ENCODE peak calls at places on chromosomes 5 and 9, in ten cellular contexts. G is breast epithelium, F is Peyer's patch, Y is prostate gland, C is PC-3, S is GM23338, H is SK-N-SH, V is esophagus squamous epithelium, T is ovary, Z is WERI-Rb-1. J is an unnamed sample.

GRCh38 chr5:124873189-124873588 is 126.8 kb upstream of the ZNF608 start:
- DNase-seq in G (no peak), F (no peak), Y (no peak), C (no peak), S (no peak), H (no peak), V (no peak), T (no peak), Z (no peak), J (no peak)

GRCh38 chr5:124902097-124902821 is 155.8 kb upstream of the ZNF608 start:
- DNase-seq in G (no peak), F (peak; percentile 72), Y (no peak), C (no peak), S (no peak), H (no peak), V (no peak), T (no peak), Z (no peak), J (peak; percentile 3)

GRCh38 chr9:97384406-97385262 is 27.3 kb upstream of the TDRD7 start:
- DNase-seq in G (no peak), F (no peak), Y (no peak), C (no peak), S (peak; percentile 12), H (no peak), V (no peak), T (no peak), Z (no peak), J (no peak)

GRCh38 chr5:118111956-118112355 is 876.4 kb downstream of the DTWD2 start:
- DNase-seq in G (no peak), F (no peak), Y (no peak), C (no peak), S (peak; percentile 11), H (no peak), V (no peak), T (no peak), Z (no peak), J (no peak)

GRCh38 chr9:125889122-125889523 is 141.9 kb downstream of the PBX3 start:
- DNase-seq in G (no peak), F (no peak), Y (no peak), C (no peak), S (no peak), H (peak; percentile 50), V (no peak), T (peak; percentile 56), Z (peak; percentile 22), J (peak; percentile 2)

GRCh38 chr9:95215368-95215898 is 102.1 kb downstream of the FANCC start:
- DNase-seq in G (no peak), F (no peak), Y (no peak), C (no peak), S (peak; percentile 34), H (no peak), V (no peak), T (no peak), Z (no peak), J (no peak)

GRCh38 chr5:126053630-126054029 is 369.6 kb upstream of the GRAMD2B start:
- DNase-seq in G (no peak), F (no peak), Y (no peak), C (no peak), S (no peak), H (no peak), V (no peak), T (no peak), Z (no peak), J (no peak)

GRCh38 chr9:72635197-72635596 is 113.8 kb downstream of the TMC1 start:
- DNase-seq in G (no peak), F (no peak), Y (no peak), C (no peak), S (peak; percentile 82), H (no peak), V (no peak), T (no peak), Z (no peak), J (no peak)

GRCh38 chr9:18566125-18566524 is 92.2 kb downstream of the ADAMTSL1 start:
- DNase-seq in G (no peak), F (no peak), Y (no peak), C (peak; percentile 83), S (no peak), H (no peak), V (no peak), T (no peak), Z (no peak), J (peak; percentile 60)

GRCh38 chr5:72472666-72473422 is 34.4 kb downstream of the ZNF366 start:
- DNase-seq in G (no peak), F (no peak), Y (no peak), C (peak; percentile 10), S (no peak), H (no peak), V (no peak), T (no peak), Z (no peak), J (no peak)

GRCh38 chr5:14869286-14870164 is 2.1 kb downstream of the ANKH start:
- DNase-seq in G (no peak), F (no peak), Y (no peak), C (peak; percentile 40), S (no peak), H (no peak), V (no peak), T (no peak), Z (no peak), J (no peak)

GRCh38 chr9:120383999-120384924 is 195.7 kb downstream of the CDK5RAP2 start:
- DNase-seq in G (no peak), F (no peak), Y (no peak), C (no peak), S (peak; percentile 11), H (peak; percentile 41), V (no peak), T (no peak), Z (no peak), J (peak; percentile 39)

GRCh38 chr5:175385691-175386360 is 58.2 kb downstream of the DRD1 start:
- DNase-seq in G (no peak), F (no peak), Y (peak; percentile 28), C (peak; percentile 85), S (no peak), H (no peak), V (no peak), T (no peak), Z (no peak), J (no peak)

GRCh38 chr9:87020169-87020935 is 73.0 kb upstream of the GAS1 start:
- DNase-seq in G (no peak), F (no peak), Y (no peak), C (no peak), S (no peak), H (no peak), V (no peak), T (no peak), Z (no peak), J (no peak)

GRCh38 chr5:159884917-159885620 is 31.2 kb upstream of the ADRA1B start:
- DNase-seq in G (no peak), F (no peak), Y (no peak), C (no peak), S (no peak), H (no peak), V (no peak), T (no peak), Z (no peak), J (no peak)

GRCh38 chr9:137272241-137273094 is 5.1 kb upstream of the TOR4A start:
- DNase-seq in G (no peak), F (no peak), Y (no peak), C (no peak), S (no peak), H (no peak), V (no peak), T (no peak), Z (no peak), J (no peak)

GRCh38 chr5:16574789-16575785 is 41.7 kb downstream of the RETREG1 start:
- DNase-seq in G (peak; percentile 76), F (no peak), Y (no peak), C (peak; percentile 95), S (peak; percentile 49), H (no peak), V (no peak), T (no peak), Z (no peak), J (peak; percentile 77)

GRCh38 chr9:81595887-81596558 is 93.3 kb downstream of the TLE1 start:
- DNase-seq in G (no peak), F (no peak), Y (no peak), C (no peak), S (peak; percentile 70), H (peak; percentile 55), V (no peak), T (no peak), Z (peak; percentile 44), J (no peak)

GRCh38 chr5:149995385-149996085 is 4.9 kb downstream of the TIGD6 start:
- DNase-seq in G (no peak), F (no peak), Y (peak; percentile 60), C (no peak), S (no peak), H (peak; percentile 27), V (no peak), T (no peak), Z (no peak), J (no peak)

GRCh38 chr5:36575367-36575781 is 31.0 kb upstream of the SLC1A3 start:
- DNase-seq in G (no peak), F (no peak), Y (no peak), C (peak; percentile 45), S (no peak), H (no peak), V (no peak), T (no peak), Z (no peak), J (peak; percentile 42)

GRCh38 chr5:112776301-112776856 is 38.7 kb downstream of the APC start:
- DNase-seq in G (no peak), F (no peak), Y (no peak), C (peak; percentile 50), S (no peak), H (no peak), V (no peak), T (no peak), Z (no peak), J (peak; percentile 58)

GRCh38 chr5:112772095-112772494 is 34.4 kb downstream of the APC start:
- DNase-seq in G (no peak), F (no peak), Y (no peak), C (no peak), S (no peak), H (no peak), V (no peak), T (no peak), Z (no peak), J (peak; percentile 24)
- H3K4me3 ChIP-seq in G (no peak overlapping the region), F (no peak overlapping the region), Y (no peak overlapping the region), C (no peak overlapping the region), S (no peak overlapping the region), H (no peak overlapping the region), V (no peak overlapping the region), T (no peak overlapping the region), Z (no peak overlapping the region), J (no peak overlapping the region)

GRCh38 chr5:1494780-1495524 is 28.8 kb downstream of the LPCAT1 start:
- DNase-seq in G (no peak), F (peak; percentile 91), Y (no peak), C (no peak), S (no peak), H (no peak), V (peak; percentile 19), T (no peak), Z (no peak), J (no peak)
- TF ChIP-seq CTCF in G (no peak), F (no peak), Y (no peak), C (no peak), S (no peak), H (no peak), V (no peak), T (no peak), Z (no peak), J (no peak)

GRCh38 chr5:32598270-32598937 is 13.0 kb downstream of the SUB1 start:
- DNase-seq in G (no peak), F (no peak), Y (no peak), C (no peak), S (no peak), H (no peak), V (no peak), T (no peak), Z (no peak), J (no peak)
- H3K36me3 ChIP-seq in G (no peaks in the 10 kb centered on the region), F (no peaks in the 10 kb centered on the region), Y (no peaks in the 10 kb centered on the region), C (peaks cover 78% of the 10 kb centered on the region), S (peaks cover 46% of the 10 kb centered on the region), H (peaks cover 92% of the 10 kb centered on the region), V (no peaks in the 10 kb centered on the region), T (no peaks in the 10 kb centered on the region), Z (peaks cover 72% of the 10 kb centered on the region), J (peaks cover 36% of the 10 kb centered on the region)

GRCh38 chr9:112332272-112332671 is 1.1 kb downstream of the PTBP3 start:
- DNase-seq in G (no peak), F (no peak), Y (no peak), C (peak; percentile 10), S (no peak), H (no peak), V (no peak), T (no peak), Z (no peak), J (no peak)
- H3K4me3 ChIP-seq in G (peak overlapping the region; percentile 99), F (peak overlapping the region; percentile 92), Y (peak overlapping the region; percentile 99), C (peak overlapping the region; percentile 98), S (peak overlapping the region; percentile 82), H (peak overlapping the region; percentile 99), V (peak overlapping the region; percentile 78), T (peak overlapping the region; percentile 95), Z (peak overlapping the region; percentile 91), J (peak overlapping the region; percentile 82)

J was measured in brain microvascular endothelial cell.